ENCODE peak calls at places on chromosomes 7 and 10, in eight cellular contexts. M, B, N, L, W, Y, X and Z are unnamed samples.

GRCh38 chr7:26508481-26508880 is 216.8 kb downstream of the SNX10 start:
- DNase-seq in M (no peak), B (no peak), N (no peak), L (peak), W (no peak), Y (no peak), X (no peak), Z (no peak)

GRCh38 chr7:73725703-73726466 is 6.4 kb upstream of the STX1A start:
- DNase-seq in M (peak), B (peak), N (peak), L (peak), W (peak), Y (peak), X (no peak), Z (peak)

GRCh38 chr10:92420554-92421275 is 129.7 kb downstream of the MARCHF5 start:
- DNase-seq in M (no peak), B (no peak), N (no peak), L (no peak), W (no peak), Y (no peak), X (no peak), Z (no peak)

GRCh38 chr10:97034958-97035769 is 150.6 kb downstream of the SLIT1 start:
- DNase-seq in M (no peak), B (no peak), N (no peak), L (no peak), W (no peak), Y (no peak), X (no peak), Z (no peak)

GRCh38 chr7:47465191-47465590 is 116.7 kb downstream of the TNS3 start:
- DNase-seq in M (no peak), B (no peak), N (peak), L (no peak), W (no peak), Y (no peak), X (no peak), Z (no peak)

GRCh38 chr10:50650481-50650880 is 26.7 kb upstream of the SGMS1 start:
- DNase-seq in M (no peak), B (no peak), N (no peak), L (no peak), W (no peak), Y (no peak), X (no peak), Z (no peak)

GRCh38 chr10:93947055-93947454 is 46.7 kb upstream of the PLCE1 start:
- DNase-seq in M (no peak), B (no peak), N (peak), L (no peak), W (no peak), Y (no peak), X (peak), Z (no peak)

GRCh38 chr10:110783509-110784103 is 88.1 kb upstream of the PDCD4 start:
- DNase-seq in M (peak), B (no peak), N (no peak), L (no peak), W (peak), Y (no peak), X (no peak), Z (no peak)

GRCh38 chr7:55086413-55087201 is 67.8 kb downstream of the EGFR start:
- DNase-seq in M (no peak), B (no peak), N (no peak), L (no peak), W (no peak), Y (no peak), X (peak), Z (no peak)

GRCh38 chr7:73433924-73434700 is 534 bp downstream of the FZD9 start:
- DNase-seq in M (peak), B (no peak), N (no peak), L (no peak), W (no peak), Y (no peak), X (no peak), Z (no peak)

GRCh38 chr10:91034042-91034441 is 113.2 kb upstream of the ANKRD1 start:
- DNase-seq in M (peak), B (no peak), N (no peak), L (no peak), W (no peak), Y (no peak), X (no peak), Z (no peak)

GRCh38 chr7:95330194-95331003 is 6.1 kb upstream of the PON1 start:
- DNase-seq in M (no peak), B (no peak), N (no peak), L (no peak), W (no peak), Y (no peak), X (no peak), Z (no peak)

GRCh38 chr10:93437000-93437945 is 44.9 kb downstream of the MYOF start:
- DNase-seq in M (no peak), B (no peak), N (peak), L (no peak), W (no peak), Y (no peak), X (peak), Z (no peak)

GRCh38 chr10:2887391-2888070 is 179.8 kb upstream of the PFKP start:
- DNase-seq in M (no peak), B (no peak), N (no peak), L (no peak), W (no peak), Y (no peak), X (no peak), Z (no peak)

GRCh38 chr7:123635551-123636359 is 19.9 kb upstream of the LMOD2 start:
- DNase-seq in M (no peak), B (no peak), N (no peak), L (no peak), W (no peak), Y (no peak), X (peak), Z (no peak)

GRCh38 chr10:27506280-27506679 is 2.2 kb downstream of the RAB18 start:
- DNase-seq in M (no peak), B (no peak), N (no peak), L (no peak), W (no peak), Y (no peak), X (no peak), Z (no peak)

GRCh38 chr10:58275908-58276307 is 6.9 kb downstream of the CISD1 start:
- DNase-seq in M (no peak), B (no peak), N (no peak), L (no peak), W (no peak), Y (no peak), X (no peak), Z (no peak)

GRCh38 chr7:101724957-101725356 is 92.5 kb upstream of the CUX1 start:
- DNase-seq in M (no peak), B (no peak), N (no peak), L (no peak), W (no peak), Y (no peak), X (no peak), Z (no peak)